ENCODE peak calls at places on chromosomes 16 and 17, in eight cellular contexts. V, K, N, D, T, W, L and P are unnamed samples.

GRCh38 chr16:17470002-17470870 is 524 bp downstream of the XYLT1 start:
- DNase-seq in V (no peak), W (no peak), K (peak; percentile 39), D (no peak), L (no peak), N (peak; percentile 31), T (no peak), P (no peak)

GRCh38 chr16:10878644-10879498 is 1.9 kb downstream of the CIITA start:
- DNase-seq in V (peak; percentile 86), T (peak; percentile 51), K (peak; percentile 67), L (peak; percentile 15), N (peak; percentile 24), W (no peak), D (peak; percentile 75), P (no peak)

GRCh38 chr17:63246344-63246743 is 199.8 kb downstream of the CYB561 start:
- DNase-seq in N (no peak), L (peak; percentile 56), W (no peak), K (no peak), V (no peak), T (no peak), D (no peak), P (no peak)

GRCh38 chr17:75430159-75430748 is 24.8 kb upstream of the GRB2 start:
- DNase-seq in D (no peak), T (no peak), K (no peak), V (no peak), L (no peak), N (peak; percentile 87), W (no peak), P (peak; percentile 39)

GRCh38 chr17:3851461-3852100 is 5.5 kb upstream of the NCBP3 start:
- DNase-seq in W (no peak), V (no peak), N (no peak), T (no peak), D (no peak), K (no peak), L (no peak), P (no peak)

GRCh38 chr17:42274812-42275526 is 1.2 kb downstream of the STAT5B start:
- DNase-seq in D (no peak), W (no peak), L (no peak), V (no peak), K (no peak), T (no peak), N (no peak), P (no peak)

GRCh38 chr17:27657620-27658019 is 26.6 kb downstream of the LGALS9 start:
- DNase-seq in W (no peak), V (no peak), N (peak; percentile 51), T (no peak), K (no peak), L (peak; percentile 18), D (no peak), P (no peak)

GRCh38 chr17:45277216-45277849 is 15.4 kb upstream of the SPATA32 start:
- DNase-seq in V (peak; percentile 97), D (peak; percentile 99), T (peak; percentile 94), L (peak; percentile 93), W (peak; percentile 54), K (peak; percentile 94), N (peak; percentile 94), P (peak; percentile 90)

GRCh38 chr16:69555437-69555836 is 10.3 kb upstream of the NFAT5 start:
- DNase-seq in L (no peak), W (no peak), N (no peak), D (no peak), T (no peak), K (no peak), V (no peak), P (no peak)

GRCh38 chr16:1929105-1929504 is 10.9 kb upstream of the HS3ST6 start:
- DNase-seq in T (no peak), K (no peak), N (no peak), D (no peak), V (no peak), L (peak; percentile 3), W (no peak), P (no peak)

GRCh38 chr17:29694923-29695563 is 72.3 kb upstream of the CORO6 start:
- DNase-seq in N (no peak), V (no peak), L (no peak), T (no peak), D (no peak), W (no peak), K (no peak), P (no peak)

GRCh38 chr16:69848635-69849545 is 86.8 kb downstream of the WWP2 start:
- DNase-seq in D (peak; percentile 78), W (no peak), L (peak; percentile 95), K (no peak), V (peak; percentile 61), N (no peak), T (peak; percentile 86), P (no peak)

GRCh38 chr16:74623214-74623842 is 16.4 kb upstream of the GLG1 start:
- DNase-seq in N (peak; percentile 43), T (no peak), W (no peak), L (peak; percentile 75), V (no peak), K (peak; percentile 74), D (peak; percentile 7), P (no peak)

GRCh38 chr16:13427943-13428342 is 492.0 kb upstream of the ERCC4 start:
- DNase-seq in N (no peak), W (no peak), L (no peak), K (no peak), T (no peak), D (no peak), V (no peak), P (no peak)

GRCh38 chr16:14564881-14565687 is 65.0 kb downstream of the PARN start:
- DNase-seq in N (no peak), T (no peak), W (no peak), D (no peak), V (no peak), L (peak; percentile 46), K (peak; percentile 34), P (no peak)

DNA sequence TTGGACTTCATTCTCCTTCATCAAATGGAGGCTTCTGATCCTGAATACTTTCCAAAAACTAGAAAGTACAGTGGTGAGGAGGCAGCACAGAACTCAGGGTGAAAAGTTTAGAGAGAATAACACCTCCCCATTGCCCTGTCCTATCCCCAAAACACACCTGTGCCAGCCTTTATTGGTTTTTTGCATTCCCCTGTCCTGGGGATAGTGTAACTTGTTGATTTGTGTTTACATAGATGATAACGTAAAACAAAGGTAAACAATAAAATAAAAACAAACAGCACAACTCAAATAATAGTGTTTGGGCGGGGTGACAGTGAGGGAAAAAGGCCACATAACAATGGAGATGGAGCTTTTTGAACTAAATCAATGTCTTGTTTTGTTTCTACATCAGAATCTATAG is 1917.7 kb downstream of the TP53TG3F start:
- DNase-seq in T (no peak), W (no peak), K (no peak), L (no peak), D (no peak), N (no peak), V (no peak), P (no peak)
- H3K9me3 ChIP-seq in T (no peaks in the 10 kb centered on the region), W (no peaks in the 10 kb centered on the region), K (peaks cover 16% of the 10 kb centered on the region), L (no peaks in the 10 kb centered on the region), D (no peaks in the 10 kb centered on the region), N (peaks cover 37% of the 10 kb centered on the region), V (no peaks in the 10 kb centered on the region), P (peaks cover 5% of the 10 kb centered on the region)

DNA sequence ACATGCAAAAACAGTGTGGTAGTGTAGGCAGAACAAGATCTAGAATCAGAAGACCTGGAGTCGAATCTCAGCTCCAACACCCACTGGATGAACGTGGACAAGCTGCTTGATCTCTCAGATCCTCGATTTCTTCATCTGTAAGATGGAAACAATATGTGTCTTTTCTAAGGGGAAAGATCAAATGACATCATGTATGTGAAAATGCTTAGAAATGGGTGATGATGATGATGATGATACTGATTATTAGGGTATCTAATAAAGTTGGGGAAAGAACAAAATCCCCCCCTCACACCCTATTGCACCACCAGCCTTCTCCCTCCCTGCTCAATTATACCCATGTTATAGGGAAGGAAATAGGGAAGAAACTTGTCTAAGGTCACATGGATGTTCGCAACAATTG is 10.9 kb downstream of the DYNLL2 start:
- DNase-seq in W (no peak), D (no peak), N (no peak), V (no peak), K (no peak), L (no peak), T (no peak), P (no peak)
- H3K4me3 ChIP-seq in W (no peak overlapping the region), D (no peak overlapping the region), N (no peak overlapping the region), V (no peak overlapping the region), K (no peak overlapping the region), L (no peak overlapping the region), T (no peak overlapping the region), P (no peak overlapping the region)

GRCh38 chr17:949623-950338 is 29.8 kb downstream of the NXN start:
- DNase-seq in D (no peak), T (no peak), N (peak; percentile 86), W (no peak), V (no peak), K (no peak), L (no peak), P (peak; percentile 58)

GRCh38 chr17:946510-947236 is 32.9 kb downstream of the NXN start:
- DNase-seq in N (no peak), W (no peak), L (no peak), D (no peak), K (no peak), V (no peak), T (no peak), P (no peak)

GRCh38 chr17:945672-946071 is 33.9 kb downstream of the NXN start:
- DNase-seq in D (no peak), K (no peak), N (no peak), W (no peak), T (no peak), V (no peak), L (no peak), P (no peak)

GRCh38 chr17:951388-952132 is 28.0 kb downstream of the NXN start:
- DNase-seq in V (no peak), K (no peak), D (no peak), N (peak; percentile 77), T (no peak), L (peak; percentile 76), W (no peak), P (peak; percentile 55)

GRCh38 chr17:948284-948852 is 31.2 kb downstream of the NXN start:
- DNase-seq in D (no peak), V (no peak), N (peak; percentile 73), W (no peak), L (no peak), K (no peak), T (no peak), P (no peak)
- H3K27ac ChIP-seq in D (peak overlapping the region; percentile 59), V (no peak overlapping the region), N (peak overlapping the region; percentile 13), W (peak overlapping the region; percentile 88), L (no peak overlapping the region), K (no peak overlapping the region), T (no peak overlapping the region), P (no peak overlapping the region)

GRCh38 chr16:88617268-88618031 is 20.9 kb upstream of the IL17C start:
- DNase-seq in V (no peak), N (no peak), L (no peak), W (no peak), K (no peak), T (no peak), D (no peak), P (no peak)

GRCh38 chr16:88616320-88616719 is 22.1 kb upstream of the IL17C start:
- DNase-seq in T (no peak), K (no peak), W (no peak), D (peak; percentile 98), V (peak; percentile 91), L (no peak), N (no peak), P (no peak)

GRCh38 chr16:88618182-88618955 is 20.0 kb upstream of the IL17C start:
- DNase-seq in L (no peak), K (no peak), W (no peak), D (no peak), N (no peak), T (no peak), V (no peak), P (no peak)

GRCh38 chr16:88614818-88615580 is 23.4 kb upstream of the IL17C start:
- DNase-seq in W (no peak), N (no peak), V (no peak), K (no peak), D (no peak), T (no peak), L (no peak), P (no peak)

GRCh38 chr16:88616736-88617135 is 21.6 kb upstream of the IL17C start:
- DNase-seq in L (no peak), K (no peak), N (no peak), D (no peak), V (no peak), W (no peak), T (no peak), P (no peak)
- H3K9me3 ChIP-seq in L (no peaks in the 10 kb centered on the region), K (no peaks in the 10 kb centered on the region), N (no peaks in the 10 kb centered on the region), D (no peaks in the 10 kb centered on the region), V (no peaks in the 10 kb centered on the region), W (no peaks in the 10 kb centered on the region), T (no peaks in the 10 kb centered on the region), P (no peaks in the 10 kb centered on the region)